ENCODE peak calls at places on chromosomes 4 and X, in ten cellular contexts. One of them, this sample, is unnamed.

GRCh38 chrX:124035657-124036056 is 74.2 kb downstream of the STAG2 start:
- DNase-seq in uterus: no peak
- DNase-seq in astrocyte: no peak
- DNase-seq in ovary: no peak
- DNase-seq in heart right ventricle: no peak
- DNase-seq in sigmoid colon: no peak
- DNase-seq in hepatocyte: no peak
- DNase-seq in fibroblast of the aortic adventitia: no peak
- DNase-seq in epithelial cell of esophagus: no peak
- DNase-seq in upper lobe of left lung: no peak
- DNase-seq in this sample: no peak

GRCh38 chr4:137599766-137600165 is 67.5 kb upstream of the PCDH18 start:
- DNase-seq in uterus: no peak
- DNase-seq in astrocyte: no peak
- DNase-seq in ovary: no peak
- DNase-seq in heart right ventricle: no peak
- DNase-seq in sigmoid colon: no peak
- DNase-seq in hepatocyte: no peak
- DNase-seq in fibroblast of the aortic adventitia: no peak
- DNase-seq in epithelial cell of esophagus: no peak
- DNase-seq in upper lobe of left lung: no peak
- DNase-seq in this sample: no peak

GRCh38 chrX:51892921-51893745 is at the start of gene MAGED1:
- DNase-seq in uterus: peak; percentile 91
- DNase-seq in astrocyte: peak; percentile 88
- DNase-seq in ovary: peak; percentile 94
- DNase-seq in heart right ventricle: peak; percentile 85
- DNase-seq in sigmoid colon: peak; percentile 95
- DNase-seq in hepatocyte: peak; percentile 95
- DNase-seq in fibroblast of the aortic adventitia: peak; percentile 95
- DNase-seq in epithelial cell of esophagus: peak; percentile 89
- DNase-seq in upper lobe of left lung: peak; percentile 88
- DNase-seq in this sample: peak; percentile 73

GRCh38 chrX:78092296-78092695 is 11.8 kb upstream of the PGK1 start:
- DNase-seq in uterus: no peak
- DNase-seq in astrocyte: peak; percentile 36
- DNase-seq in ovary: no peak
- DNase-seq in heart right ventricle: no peak
- DNase-seq in sigmoid colon: no peak
- DNase-seq in hepatocyte: no peak
- DNase-seq in fibroblast of the aortic adventitia: peak; percentile 73
- DNase-seq in epithelial cell of esophagus: peak; percentile 82
- DNase-seq in upper lobe of left lung: no peak
- DNase-seq in this sample: no peak

GRCh38 chr4:123495530-123495929 is 98.9 kb downstream of the SPRY1 start:
- DNase-seq in uterus: no peak
- DNase-seq in astrocyte: no peak
- DNase-seq in ovary: no peak
- DNase-seq in heart right ventricle: no peak
- DNase-seq in sigmoid colon: no peak
- DNase-seq in hepatocyte: peak; percentile 33
- DNase-seq in fibroblast of the aortic adventitia: no peak
- DNase-seq in epithelial cell of esophagus: peak; percentile 76
- DNase-seq in upper lobe of left lung: peak; percentile 26
- DNase-seq in this sample: no peak

GRCh38 chr4:71545168-71545567 is 206.3 kb downstream of the SLC4A4 start:
- DNase-seq in uterus: no peak
- DNase-seq in astrocyte: peak; percentile 54
- DNase-seq in ovary: no peak
- DNase-seq in heart right ventricle: no peak
- DNase-seq in sigmoid colon: no peak
- DNase-seq in hepatocyte: no peak
- DNase-seq in fibroblast of the aortic adventitia: peak; percentile 40
- DNase-seq in epithelial cell of esophagus: no peak
- DNase-seq in upper lobe of left lung: no peak
- DNase-seq in this sample: no peak

GRCh38 chr4:183356173-183356825 is 34.1 kb upstream of the CLDN24 start:
- DNase-seq in uterus: no peak
- DNase-seq in astrocyte: no peak
- DNase-seq in ovary: no peak
- DNase-seq in heart right ventricle: no peak
- DNase-seq in sigmoid colon: no peak
- DNase-seq in hepatocyte: no peak
- DNase-seq in fibroblast of the aortic adventitia: no peak
- DNase-seq in epithelial cell of esophagus: no peak
- DNase-seq in upper lobe of left lung: no peak
- DNase-seq in this sample: no peak

GRCh38 chrX:69268637-69269036 is 103.4 kb upstream of the PJA1 start:
- DNase-seq in uterus: no peak
- DNase-seq in astrocyte: no peak
- DNase-seq in ovary: no peak
- DNase-seq in heart right ventricle: no peak
- DNase-seq in sigmoid colon: peak; percentile 0
- DNase-seq in hepatocyte: no peak
- DNase-seq in fibroblast of the aortic adventitia: no peak
- DNase-seq in epithelial cell of esophagus: no peak
- DNase-seq in upper lobe of left lung: no peak
- DNase-seq in this sample: no peak

DNA sequence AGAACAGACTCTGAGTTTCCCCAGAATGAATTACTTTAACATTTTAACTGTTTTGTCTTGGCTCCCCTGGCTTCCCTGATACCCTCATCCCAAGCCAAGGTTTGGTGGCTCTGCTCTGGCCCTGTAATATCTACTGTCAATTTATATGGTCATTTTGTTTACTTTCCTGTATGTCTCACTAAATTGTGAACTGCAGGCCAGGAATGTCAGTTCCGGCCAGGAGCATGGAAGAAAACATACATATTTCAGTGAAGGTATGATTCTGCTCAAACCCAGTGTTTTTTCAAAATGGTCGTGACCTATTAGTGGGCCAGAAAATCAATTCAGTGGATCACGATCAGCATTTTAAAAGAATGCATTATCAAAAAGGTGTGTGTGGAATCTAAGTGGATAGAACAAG is 1.2 kb downstream of the RPGR start:
- DNase-seq in uterus: no peak
- DNase-seq in astrocyte: no peak
- DNase-seq in ovary: no peak
- DNase-seq in heart right ventricle: no peak
- DNase-seq in sigmoid colon: no peak
- DNase-seq in hepatocyte: no peak
- DNase-seq in fibroblast of the aortic adventitia: no peak
- DNase-seq in epithelial cell of esophagus: no peak
- DNase-seq in upper lobe of left lung: no peak
- DNase-seq in this sample: no peak
- H3K4me3 ChIP-seq in uterus: no peak overlapping the region
- H3K4me3 ChIP-seq in astrocyte: peak overlapping the region; percentile 64
- H3K4me3 ChIP-seq in ovary: peak overlapping the region; percentile 62
- H3K4me3 ChIP-seq in heart right ventricle: peak overlapping the region; percentile 68
- H3K4me3 ChIP-seq in sigmoid colon: peak overlapping the region; percentile 68
- H3K4me3 ChIP-seq in hepatocyte: peak overlapping the region; percentile 75
- H3K4me3 ChIP-seq in fibroblast of the aortic adventitia: peak overlapping the region; percentile 77
- H3K4me3 ChIP-seq in epithelial cell of esophagus: peak overlapping the region; percentile 61
- H3K4me3 ChIP-seq in upper lobe of left lung: no peak overlapping the region
- H3K4me3 ChIP-seq in this sample: peak overlapping the region; percentile 67

GRCh38 chrX:76172325-76172887 is 456 bp upstream of the PBDC1 start:
- DNase-seq in uterus: no peak
- DNase-seq in astrocyte: peak; percentile 45
- DNase-seq in ovary: no peak
- DNase-seq in heart right ventricle: no peak
- DNase-seq in sigmoid colon: no peak
- DNase-seq in hepatocyte: no peak
- DNase-seq in fibroblast of the aortic adventitia: no peak
- DNase-seq in epithelial cell of esophagus: no peak
- DNase-seq in upper lobe of left lung: no peak
- DNase-seq in this sample: no peak
- H3K4me3 ChIP-seq in uterus: peak overlapping the region; percentile 59
- H3K4me3 ChIP-seq in astrocyte: peak overlapping the region; percentile 76
- H3K4me3 ChIP-seq in ovary: peak overlapping the region; percentile 58
- H3K4me3 ChIP-seq in heart right ventricle: peak overlapping the region; percentile 77
- H3K4me3 ChIP-seq in sigmoid colon: peak overlapping the region; percentile 59
- H3K4me3 ChIP-seq in hepatocyte: peak overlapping the region; percentile 24
- H3K4me3 ChIP-seq in fibroblast of the aortic adventitia: peak overlapping the region; percentile 74
- H3K4me3 ChIP-seq in epithelial cell of esophagus: peak overlapping the region; percentile 69
- H3K4me3 ChIP-seq in upper lobe of left lung: no peak overlapping the region
- H3K4me3 ChIP-seq in this sample: peak overlapping the region; percentile 74

GRCh38 chrX:150371877-150372276 is 8.8 kb downstream of the MAMLD1 start:
- DNase-seq in uterus: no peak
- DNase-seq in astrocyte: no peak
- DNase-seq in ovary: no peak
- DNase-seq in heart right ventricle: no peak
- DNase-seq in sigmoid colon: no peak
- DNase-seq in hepatocyte: no peak
- DNase-seq in fibroblast of the aortic adventitia: no peak
- DNase-seq in epithelial cell of esophagus: no peak
- DNase-seq in upper lobe of left lung: no peak
- DNase-seq in this sample: no peak

GRCh38 chrX:150375243-150375642 is 12.1 kb downstream of the MAMLD1 start:
- DNase-seq in uterus: no peak
- DNase-seq in astrocyte: no peak
- DNase-seq in ovary: no peak
- DNase-seq in heart right ventricle: no peak
- DNase-seq in sigmoid colon: no peak
- DNase-seq in hepatocyte: no peak
- DNase-seq in fibroblast of the aortic adventitia: no peak
- DNase-seq in epithelial cell of esophagus: no peak
- DNase-seq in upper lobe of left lung: no peak
- DNase-seq in this sample: no peak

GRCh38 chrX:150372756-150373155 is 9.6 kb downstream of the MAMLD1 start:
- DNase-seq in uterus: no peak
- DNase-seq in astrocyte: no peak
- DNase-seq in ovary: no peak
- DNase-seq in heart right ventricle: no peak
- DNase-seq in sigmoid colon: no peak
- DNase-seq in hepatocyte: no peak
- DNase-seq in fibroblast of the aortic adventitia: no peak
- DNase-seq in epithelial cell of esophagus: no peak
- DNase-seq in upper lobe of left lung: no peak
- DNase-seq in this sample: no peak

GRCh38 chrX:150370589-150371312 is 7.6 kb downstream of the MAMLD1 start:
- DNase-seq in uterus: no peak
- DNase-seq in astrocyte: no peak
- DNase-seq in ovary: no peak
- DNase-seq in heart right ventricle: no peak
- DNase-seq in sigmoid colon: no peak
- DNase-seq in hepatocyte: no peak
- DNase-seq in fibroblast of the aortic adventitia: peak; percentile 19
- DNase-seq in epithelial cell of esophagus: no peak
- DNase-seq in upper lobe of left lung: no peak
- DNase-seq in this sample: no peak

DNA sequence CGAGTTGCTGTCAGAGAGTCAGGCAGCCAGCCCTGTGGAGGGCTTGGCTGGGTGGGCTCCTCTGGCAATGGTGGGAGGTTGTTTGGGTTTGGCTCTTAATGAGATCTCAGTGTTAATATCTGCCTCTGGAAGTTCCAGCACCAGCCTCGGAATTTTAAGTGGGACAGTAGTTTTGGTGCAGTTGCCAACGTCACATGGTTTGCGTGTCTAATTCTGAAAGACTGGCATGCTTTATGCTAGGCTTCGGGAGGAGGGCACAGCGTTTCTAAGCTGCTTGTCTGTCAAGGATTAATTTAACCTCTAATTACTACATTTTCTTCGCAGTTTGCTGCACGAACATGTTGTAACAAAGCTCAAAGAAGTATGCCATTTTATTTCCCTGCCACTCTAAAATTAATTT is 9.2 kb downstream of the MAMLD1 start:
- DNase-seq in uterus: no peak
- DNase-seq in astrocyte: no peak
- DNase-seq in ovary: no peak
- DNase-seq in heart right ventricle: no peak
- DNase-seq in sigmoid colon: no peak
- DNase-seq in hepatocyte: no peak
- DNase-seq in fibroblast of the aortic adventitia: no peak
- DNase-seq in epithelial cell of esophagus: no peak
- DNase-seq in upper lobe of left lung: no peak
- DNase-seq in this sample: no peak
- H3K4me3 ChIP-seq in uterus: no peak overlapping the region
- H3K4me3 ChIP-seq in astrocyte: no peak overlapping the region
- H3K4me3 ChIP-seq in ovary: no peak overlapping the region
- H3K4me3 ChIP-seq in heart right ventricle: no peak overlapping the region
- H3K4me3 ChIP-seq in sigmoid colon: no peak overlapping the region
- H3K4me3 ChIP-seq in hepatocyte: no peak overlapping the region
- H3K4me3 ChIP-seq in fibroblast of the aortic adventitia: no peak overlapping the region
- H3K4me3 ChIP-seq in epithelial cell of esophagus: no peak overlapping the region
- H3K4me3 ChIP-seq in upper lobe of left lung: no peak overlapping the region
- H3K4me3 ChIP-seq in this sample: no peak overlapping the region

GRCh38 chr4:133152330-133152791 is 3.3 kb downstream of the PCDH10 start:
- DNase-seq in uterus: no peak
- DNase-seq in astrocyte: peak; percentile 43
- DNase-seq in ovary: no peak
- DNase-seq in heart right ventricle: no peak
- DNase-seq in sigmoid colon: no peak
- DNase-seq in hepatocyte: no peak
- DNase-seq in fibroblast of the aortic adventitia: no peak
- DNase-seq in epithelial cell of esophagus: peak; percentile 9
- DNase-seq in upper lobe of left lung: no peak
- DNase-seq in this sample: no peak

GRCh38 chr4:133150643-133151300 is 1.7 kb downstream of the PCDH10 start:
- DNase-seq in uterus: peak; percentile 19
- DNase-seq in astrocyte: peak; percentile 42
- DNase-seq in ovary: peak; percentile 28
- DNase-seq in heart right ventricle: no peak
- DNase-seq in sigmoid colon: peak; percentile 61
- DNase-seq in hepatocyte: peak; percentile 35
- DNase-seq in fibroblast of the aortic adventitia: no peak
- DNase-seq in epithelial cell of esophagus: peak; percentile 23
- DNase-seq in upper lobe of left lung: no peak
- DNase-seq in this sample: no peak

GRCh38 chr4:133151681-133152329 is 2.7 kb downstream of the PCDH10 start:
- DNase-seq in uterus: no peak
- DNase-seq in astrocyte: peak; percentile 48
- DNase-seq in ovary: peak; percentile 38
- DNase-seq in heart right ventricle: no peak
- DNase-seq in sigmoid colon: peak; percentile 62
- DNase-seq in hepatocyte: peak; percentile 58
- DNase-seq in fibroblast of the aortic adventitia: no peak
- DNase-seq in epithelial cell of esophagus: peak; percentile 8
- DNase-seq in upper lobe of left lung: no peak
- DNase-seq in this sample: no peak

GRCh38 chr4:133149932-133150642 is 993 bp downstream of the PCDH10 start:
- DNase-seq in uterus: no peak
- DNase-seq in astrocyte: no peak
- DNase-seq in ovary: no peak
- DNase-seq in heart right ventricle: no peak
- DNase-seq in sigmoid colon: peak; percentile 53
- DNase-seq in hepatocyte: no peak
- DNase-seq in fibroblast of the aortic adventitia: no peak
- DNase-seq in epithelial cell of esophagus: no peak
- DNase-seq in upper lobe of left lung: no peak
- DNase-seq in this sample: no peak

DNA sequence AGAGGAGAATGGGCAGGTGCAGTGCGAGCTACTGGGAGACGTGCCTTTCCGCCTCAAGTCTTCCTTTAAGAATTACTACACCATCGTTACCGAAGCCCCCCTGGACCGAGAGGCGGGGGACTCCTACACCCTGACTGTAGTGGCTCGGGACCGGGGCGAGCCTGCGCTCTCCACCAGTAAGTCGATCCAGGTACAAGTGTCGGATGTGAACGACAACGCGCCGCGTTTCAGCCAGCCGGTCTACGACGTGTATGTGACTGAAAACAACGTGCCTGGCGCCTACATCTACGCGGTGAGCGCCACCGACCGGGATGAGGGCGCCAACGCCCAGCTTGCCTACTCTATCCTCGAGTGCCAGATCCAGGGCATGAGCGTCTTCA is 2.2 kb downstream of the PCDH10 start:
- DNase-seq in uterus: no peak
- DNase-seq in astrocyte: peak; percentile 30
- DNase-seq in ovary: no peak
- DNase-seq in heart right ventricle: no peak
- DNase-seq in sigmoid colon: peak; percentile 48
- DNase-seq in hepatocyte: no peak
- DNase-seq in fibroblast of the aortic adventitia: no peak
- DNase-seq in epithelial cell of esophagus: peak; percentile 25
- DNase-seq in upper lobe of left lung: no peak
- DNase-seq in this sample: no peak
- H3K4me3 ChIP-seq in uterus: peak overlapping the region; percentile 7
- H3K4me3 ChIP-seq in astrocyte: peak overlapping the region; percentile 90
- H3K4me3 ChIP-seq in ovary: peak overlapping the region; percentile 40
- H3K4me3 ChIP-seq in heart right ventricle: peak overlapping the region; percentile 28
- H3K4me3 ChIP-seq in sigmoid colon: peak overlapping the region; percentile 44
- H3K4me3 ChIP-seq in hepatocyte: peak overlapping the region; percentile 48
- H3K4me3 ChIP-seq in fibroblast of the aortic adventitia: peak overlapping the region; percentile 68
- H3K4me3 ChIP-seq in epithelial cell of esophagus: no peak overlapping the region
- H3K4me3 ChIP-seq in upper lobe of left lung: no peak overlapping the region
- H3K4me3 ChIP-seq in this sample: no peak overlapping the region

This sample was measured in naive thymus-derived CD4-positive, alpha-beta T cell.